ENCODE peak calls at places on chromosomes 2 and 18, in five cellular contexts. One of them, this sample, is unnamed.

GRCh38 chr18:26532367-26533340 is 15.7 kb downstream of the KCTD1 start:
- DNase-seq in HepG2: no peak
- DNase-seq in SK-N-SH: no peak
- DNase-seq in GM12878: no peak
- DNase-seq in K562: no peak
- DNase-seq in this sample: no peak

GRCh38 chr2:160715428-160715827 is 221.8 kb upstream of the RBMS1 start:
- DNase-seq in HepG2: no peak
- DNase-seq in SK-N-SH: no peak
- DNase-seq in GM12878: no peak
- DNase-seq in K562: no peak
- DNase-seq in this sample: no peak

GRCh38 chr2:238255636-238256035 is 15.8 kb upstream of the HES6 start:
- DNase-seq in HepG2: no peak
- DNase-seq in SK-N-SH: no peak
- DNase-seq in GM12878: no peak
- DNase-seq in K562: no peak
- DNase-seq in this sample: no peak

GRCh38 chr2:109347626-109348025 is 218.6 kb downstream of the SH3RF3 start:
- DNase-seq in HepG2: no peak
- DNase-seq in SK-N-SH: no peak
- DNase-seq in GM12878: no peak
- DNase-seq in K562: no peak
- DNase-seq in this sample: no peak

GRCh38 chr18:37567061-37567993 is 1.7 kb upstream of the CELF4 start:
- DNase-seq in HepG2: no peak
- DNase-seq in SK-N-SH: peak; percentile 75
- DNase-seq in GM12878: no peak
- DNase-seq in K562: no peak
- DNase-seq in this sample: no peak

GRCh38 chr2:240981273-240981672 is 17.1 kb upstream of the SNED1 start:
- DNase-seq in HepG2: no peak
- DNase-seq in SK-N-SH: no peak
- DNase-seq in GM12878: no peak
- DNase-seq in K562: no peak
- DNase-seq in this sample: no peak

GRCh38 chr18:13219012-13219396 is 444 bp downstream of the LDLRAD4 start:
- DNase-seq in HepG2: no peak
- DNase-seq in SK-N-SH: no peak
- DNase-seq in GM12878: no peak
- DNase-seq in K562: no peak
- DNase-seq in this sample: no peak

GRCh38 chr2:41878726-41879366 is 169.0 kb upstream of the PKDCC start:
- DNase-seq in HepG2: no peak
- DNase-seq in SK-N-SH: no peak
- DNase-seq in GM12878: no peak
- DNase-seq in K562: no peak
- DNase-seq in this sample: no peak

GRCh38 chr2:222706616-222707015 is 35.2 kb downstream of the MOGAT1 start:
- DNase-seq in HepG2: no peak
- DNase-seq in SK-N-SH: no peak
- DNase-seq in GM12878: no peak
- DNase-seq in K562: no peak
- DNase-seq in this sample: no peak

GRCh38 chr2:68733365-68733764 is 1.2 kb upstream of the ARHGAP25 start:
- DNase-seq in HepG2: no peak
- DNase-seq in SK-N-SH: no peak
- DNase-seq in GM12878: no peak
- DNase-seq in K562: no peak
- DNase-seq in this sample: no peak

GRCh38 chr2:78977661-78978145 is 47.8 kb upstream of the REG3G start:
- DNase-seq in HepG2: no peak
- DNase-seq in SK-N-SH: no peak
- DNase-seq in GM12878: peak; percentile 79
- DNase-seq in K562: no peak
- DNase-seq in this sample: no peak

GRCh38 chr2:84029903-84030559 is 429.0 kb downstream of the SUCLG1 start:
- DNase-seq in HepG2: no peak
- DNase-seq in SK-N-SH: no peak
- DNase-seq in GM12878: no peak
- DNase-seq in K562: peak; percentile 11
- DNase-seq in this sample: no peak

GRCh38 chr18:73824684-73825083 is 322.9 kb downstream of the FBXO15 start:
- DNase-seq in HepG2: no peak
- DNase-seq in SK-N-SH: no peak
- DNase-seq in GM12878: no peak
- DNase-seq in K562: no peak
- DNase-seq in this sample: no peak

GRCh38 chr18:58178476-58178875 is 134.4 kb downstream of the NEDD4L start:
- DNase-seq in HepG2: peak; percentile 11
- DNase-seq in SK-N-SH: no peak
- DNase-seq in GM12878: no peak
- DNase-seq in K562: no peak
- DNase-seq in this sample: no peak

GRCh38 chr2:102839668-102840388 is 78.0 kb downstream of the TMEM182 start:
- DNase-seq in HepG2: peak; percentile 35
- DNase-seq in SK-N-SH: peak; percentile 40
- DNase-seq in GM12878: peak; percentile 3
- DNase-seq in K562: peak; percentile 54
- DNase-seq in this sample: peak; percentile 75

GRCh38 chr2:120586507-120587283 is 149.0 kb upstream of the GLI2 start:
- DNase-seq in HepG2: no peak
- DNase-seq in SK-N-SH: no peak
- DNase-seq in GM12878: no peak
- DNase-seq in K562: no peak
- DNase-seq in this sample: peak; percentile 76

GRCh38 chr18:3514312-3515216 is 64.6 kb downstream of the TGIF1 start:
- DNase-seq in HepG2: no peak
- DNase-seq in SK-N-SH: no peak
- DNase-seq in GM12878: no peak
- DNase-seq in K562: no peak
- DNase-seq in this sample: no peak

GRCh38 chr2:112648081-112648480 is 2.3 kb downstream of the SLC20A1 start:
- DNase-seq in HepG2: no peak
- DNase-seq in SK-N-SH: no peak
- DNase-seq in GM12878: no peak
- DNase-seq in K562: no peak
- DNase-seq in this sample: no peak

DNA sequence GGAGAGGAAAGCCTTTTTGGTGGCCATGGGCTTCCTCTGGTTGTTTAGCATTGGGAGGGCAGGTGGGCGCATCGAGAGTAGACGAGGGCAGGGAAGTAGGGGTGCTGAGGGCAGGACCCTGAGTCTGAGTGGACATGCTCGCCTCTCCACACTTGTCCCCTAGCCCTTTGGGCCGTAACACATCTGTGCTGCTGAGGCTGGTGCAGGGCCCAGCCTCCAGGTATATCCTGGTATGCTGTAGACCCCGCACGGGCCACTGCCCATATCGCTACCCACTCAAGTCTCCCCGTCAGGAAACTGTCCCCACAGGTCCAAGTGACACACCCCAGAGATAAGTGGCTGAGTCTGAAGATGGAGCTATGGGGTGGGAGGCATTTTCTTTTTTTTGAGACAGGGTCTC is 13.7 kb upstream of the CCDC74B start:
- DNase-seq in HepG2: no peak
- DNase-seq in SK-N-SH: no peak
- DNase-seq in GM12878: no peak
- DNase-seq in K562: no peak
- DNase-seq in this sample: no peak
- H3K4me2 ChIP-seq in HepG2: no peak overlapping the region
- H3K4me2 ChIP-seq in SK-N-SH: no peak overlapping the region
- H3K4me2 ChIP-seq in GM12878: peak overlapping the region; percentile 9
- H3K4me2 ChIP-seq in K562: no peak overlapping the region
- H3K4me2 ChIP-seq in this sample: no peak overlapping the region

GRCh38 chr2:66428986-66429612 is 5.8 kb upstream of the MEIS1 start:
- DNase-seq in HepG2: peak; percentile 61
- DNase-seq in SK-N-SH: peak; percentile 63
- DNase-seq in GM12878: no peak
- DNase-seq in K562: peak; percentile 73
- DNase-seq in this sample: no peak
- TF ChIP-seq GABPA in HepG2: no peak
- TF ChIP-seq GABPA in SK-N-SH: no peak
- TF ChIP-seq GABPA in GM12878: no peak
- TF ChIP-seq GABPA in K562: no peak
- TF ChIP-seq GABPA in this sample: no peak

DNA sequence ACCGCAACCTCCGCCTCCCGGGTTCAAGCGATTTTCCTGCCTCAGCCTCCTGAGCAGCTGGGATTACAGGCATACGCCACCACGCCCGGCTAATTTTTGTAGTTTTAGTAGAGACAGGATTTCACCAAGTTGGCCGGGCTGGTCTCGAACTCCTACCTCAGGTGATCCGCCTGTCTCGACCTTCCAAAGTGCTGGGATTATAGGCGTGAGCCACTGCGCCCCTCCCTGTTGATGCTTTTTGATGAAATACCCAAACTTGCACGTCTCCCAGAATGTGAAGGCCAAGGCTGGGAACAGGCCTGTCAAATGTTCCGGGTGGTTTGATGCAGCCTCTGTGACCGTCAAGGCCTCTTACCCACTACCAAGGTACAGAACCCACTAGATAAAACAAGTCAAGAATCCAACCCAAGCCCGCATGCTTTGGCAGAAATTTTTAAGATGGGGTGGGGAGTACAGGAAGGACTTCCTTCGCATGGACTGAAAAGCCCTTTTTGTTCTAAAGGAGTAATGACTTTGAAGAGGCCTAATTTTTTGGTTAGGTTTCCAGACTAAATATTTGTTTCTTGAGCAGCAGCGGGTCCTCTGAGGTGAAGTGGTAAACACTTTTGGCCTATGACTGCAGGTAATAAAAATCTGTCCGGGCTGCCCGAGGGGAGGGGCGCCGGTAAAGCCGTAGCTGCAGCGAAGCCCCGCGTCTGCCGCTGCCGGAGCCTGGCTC is 3.7 kb upstream of the EVX2 start:
- DNase-seq in HepG2: no peak
- DNase-seq in SK-N-SH: no peak
- DNase-seq in GM12878: no peak
- DNase-seq in K562: no peak
- DNase-seq in this sample: no peak
- H3K4me2 ChIP-seq in HepG2: peak overlapping the region; percentile 91
- H3K4me2 ChIP-seq in SK-N-SH: peak overlapping the region; percentile 66
- H3K4me2 ChIP-seq in GM12878: no peak overlapping the region
- H3K4me2 ChIP-seq in K562: no peak overlapping the region
- H3K4me2 ChIP-seq in this sample: peak overlapping the region; percentile 67

DNA sequence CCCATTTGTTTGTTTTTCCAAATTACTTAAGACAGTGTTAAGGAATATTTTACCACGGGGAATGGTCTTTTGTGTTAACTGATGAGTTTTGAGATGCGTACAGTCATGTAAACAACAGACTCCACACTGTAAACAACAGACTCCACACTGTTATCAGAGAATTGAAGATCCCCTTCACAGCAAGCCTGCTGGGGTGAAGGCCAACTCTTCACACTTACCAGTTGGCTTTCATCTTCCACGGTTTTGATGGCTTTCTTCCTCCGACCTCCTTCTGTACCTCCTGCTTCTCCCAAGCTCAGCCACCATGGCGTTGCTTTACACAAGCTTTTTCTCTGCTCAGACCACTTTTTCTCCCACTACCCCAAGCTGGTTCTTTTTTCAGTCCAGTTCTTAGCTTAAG is 166.8 kb downstream of the TMEM200C start:
- DNase-seq in HepG2: no peak
- DNase-seq in SK-N-SH: no peak
- DNase-seq in GM12878: no peak
- DNase-seq in K562: no peak
- DNase-seq in this sample: no peak
- TF ChIP-seq GABPA in HepG2: no peak
- TF ChIP-seq GABPA in SK-N-SH: no peak
- TF ChIP-seq GABPA in GM12878: no peak
- TF ChIP-seq GABPA in K562: no peak
- TF ChIP-seq GABPA in this sample: no peak

DNA sequence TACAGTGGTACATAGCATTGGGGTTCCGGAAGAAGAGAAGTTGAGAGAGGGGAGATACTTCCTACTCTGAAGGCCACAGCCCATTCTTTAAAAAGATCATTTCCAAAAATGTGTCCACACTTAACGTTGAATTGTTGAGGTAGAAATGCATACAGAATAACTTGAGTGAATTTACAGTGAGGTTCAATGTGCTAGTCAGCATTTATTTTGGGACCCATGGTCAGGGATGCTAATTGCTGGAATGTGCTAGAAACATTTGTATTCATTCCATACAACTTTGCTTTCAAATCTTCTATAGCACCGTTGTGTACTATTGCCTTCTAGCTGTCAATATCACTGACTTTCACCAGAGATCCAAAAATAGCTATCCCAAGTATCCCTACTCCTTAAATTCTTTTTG is 325.9 kb downstream of the SATB2 start:
- DNase-seq in HepG2: no peak
- DNase-seq in SK-N-SH: no peak
- DNase-seq in GM12878: no peak
- DNase-seq in K562: no peak
- DNase-seq in this sample: no peak
- H3K4me2 ChIP-seq in HepG2: no peak overlapping the region
- H3K4me2 ChIP-seq in SK-N-SH: no peak overlapping the region
- H3K4me2 ChIP-seq in GM12878: no peak overlapping the region
- H3K4me2 ChIP-seq in K562: no peak overlapping the region
- H3K4me2 ChIP-seq in this sample: no peak overlapping the region

GRCh38 chr2:207253946-207254345 is 88.2 kb upstream of the KLF7 start:
- DNase-seq in HepG2: no peak
- DNase-seq in SK-N-SH: no peak
- DNase-seq in GM12878: no peak
- DNase-seq in K562: no peak
- DNase-seq in this sample: no peak
- TF ChIP-seq GABPA in HepG2: no peak
- TF ChIP-seq GABPA in SK-N-SH: no peak
- TF ChIP-seq GABPA in GM12878: no peak
- TF ChIP-seq GABPA in K562: no peak
- TF ChIP-seq GABPA in this sample: no peak

This sample was measured in H1.